ENCODE peak calls at places on chromosomes 2 and 18, in five cellular contexts. R is NT2/D1, L is GM12878, G is HepG2, H is H1. Y is an unnamed sample.

GRCh38 chr2:11683966-11684365 is 14.0 kb upstream of the NTSR2 start:
- DNase-seq in R (no peak), L (no peak), G (no peak), H (no peak), Y (no peak)

GRCh38 chr2:60380411-60380810 is 173.0 kb downstream of the BCL11A start:
- DNase-seq in R (no peak), L (no peak), G (no peak), H (no peak), Y (no peak)

GRCh38 chr2:43171789-43172188 is 54.6 kb downstream of the ZFP36L2 start:
- DNase-seq in R (no peak), L (no peak), G (peak; percentile 60), H (no peak), Y (no peak)

GRCh38 chr18:51051105-51051712 is 21.2 kb downstream of the SMAD4 start:
- DNase-seq in R (no peak), L (no peak), G (peak; percentile 33), H (no peak), Y (peak; percentile 25)

GRCh38 chr2:740446-741293 is 63.5 kb upstream of the TMEM18 start:
- DNase-seq in R (peak; percentile 100), L (no peak), G (peak; percentile 85), H (peak; percentile 100), Y (peak; percentile 72)

GRCh38 chr18:48476550-48476917 is 62.3 kb upstream of the CTIF start:
- DNase-seq in R (no peak), L (no peak), G (no peak), H (no peak), Y (no peak)

GRCh38 chr2:48176876-48177275 is 270.6 kb upstream of the FBXO11 start:
- DNase-seq in R (no peak), L (no peak), G (no peak), H (no peak), Y (no peak)

GRCh38 chr2:28570431-28570830 is 74.6 kb downstream of the PLB1 start:
- DNase-seq in R (no peak), L (no peak), G (no peak), H (no peak), Y (no peak)

GRCh38 chr2:159381574-159381973 is 95.1 kb upstream of the WDSUB1 start:
- DNase-seq in R (no peak), L (peak; percentile 8), G (peak; percentile 47), H (no peak), Y (no peak)

DNA sequence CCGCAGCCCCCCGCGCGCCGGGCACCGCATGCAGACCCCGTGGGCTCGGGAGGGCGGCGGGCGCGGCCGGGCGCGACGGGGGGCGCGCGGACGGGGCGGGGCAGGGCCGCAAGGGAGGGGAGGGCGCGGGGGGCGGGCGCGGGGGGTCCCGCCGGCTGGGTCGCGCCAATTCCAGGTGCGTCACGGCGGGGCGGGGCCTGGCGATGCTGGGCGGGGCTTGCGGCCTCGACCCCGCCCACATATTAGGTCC is 241 bp downstream of the ING5 start:
- DNase-seq in R (no peak), L (peak; percentile 15), G (no peak), H (no peak), Y (peak; percentile 84)
- TF ChIP-seq SUZ12 in R (no peak), L (no peak), G (no peak), H (no peak), Y (no peak)

GRCh38 chr2:96152301-96153165 is 7.3 kb upstream of the DUSP2 start:
- DNase-seq in R (no peak), L (no peak), G (no peak), H (no peak), Y (no peak)
- TF ChIP-seq SUZ12 in R (no peak), L (no peak), G (no peak), H (no peak), Y (no peak)

GRCh38 chr2:109129921-109130725 is 1.1 kb downstream of the SH3RF3 start:
- DNase-seq in R (no peak), L (no peak), G (no peak), H (no peak), Y (peak; percentile 33)
- TF ChIP-seq SUZ12 in R (no peak), L (peak; percentile 6), G (no peak), H (no peak), Y (no peak)

GRCh38 chr18:13501896-13502295 is 224.5 kb downstream of the FAM210A start:
- DNase-seq in R (no peak), L (peak; percentile 57), G (no peak), H (no peak), Y (no peak)
- TF ChIP-seq SUZ12 in R (no peak), L (no peak), G (no peak), H (no peak), Y (no peak)

DNA sequence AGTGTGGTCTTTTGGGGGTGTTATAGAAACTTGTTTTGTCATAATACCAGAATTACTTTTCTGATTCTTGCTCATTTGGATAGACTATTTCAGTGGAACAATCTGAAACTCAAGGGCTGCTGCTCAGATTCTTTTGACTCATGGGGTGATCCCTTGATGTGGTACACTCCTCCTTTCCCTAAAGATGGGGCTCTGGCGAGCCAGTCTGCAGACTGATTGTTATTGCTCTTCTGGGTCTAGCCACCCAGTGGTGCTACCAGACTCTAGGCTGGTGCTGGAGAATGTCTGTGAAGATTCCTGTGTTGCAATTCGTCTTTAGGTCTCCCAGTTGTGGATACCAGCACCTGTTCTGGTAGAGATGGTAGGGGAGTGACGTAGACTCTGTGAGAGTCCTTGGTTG is 4.2 kb upstream of the MARS2 start:
- DNase-seq in R (no peak), L (no peak), G (no peak), H (no peak), Y (no peak)
- TF ChIP-seq SUZ12 in R (no peak), L (no peak), G (no peak), H (no peak), Y (no peak)

GRCh38 chr2:192195548-192196418 is 1.1 kb upstream of the TMEFF2 start:
- DNase-seq in R (peak; percentile 40), L (no peak), G (no peak), H (no peak), Y (peak; percentile 28)
- TF ChIP-seq SUZ12 in R (no peak), L (peak; percentile 96), G (no peak), H (no peak), Y (no peak)

GRCh38 chr2:202237787-202238233 is 587 bp downstream of the SUMO1 start:
- DNase-seq in R (no peak), L (no peak), G (peak; percentile 33), H (no peak), Y (peak; percentile 60)
- TF ChIP-seq SUZ12 in R (no peak), L (no peak), G (no peak), H (no peak), Y (no peak)

Y was measured in HEK293T.